ENCODE peak calls at places on chromosomes 16 and 17, in four cellular contexts. One of them, this sample, is unnamed.

GRCh38 chr16:75695708-75696107 is 5.6 kb downstream of the DUXB start:
- DNase-seq in substantia nigra: no peak
- DNase-seq in HEK293T: peak; percentile 15
- DNase-seq in T1000: no peak
- DNase-seq in this sample: peak; percentile 58

GRCh38 chr17:1915889-1916288 is 86.1 kb downstream of the RPA1 start:
- DNase-seq in substantia nigra: no peak
- DNase-seq in HEK293T: no peak
- DNase-seq in T1000: no peak
- DNase-seq in this sample: no peak

GRCh38 chr17:79985951-79986391 is 49.7 kb downstream of the TBC1D16 start:
- DNase-seq in substantia nigra: no peak
- DNase-seq in HEK293T: no peak
- DNase-seq in T1000: no peak
- DNase-seq in this sample: no peak

GRCh38 chr17:31517524-31517923 is 126.0 kb downstream of the RAB11FIP4 start:
- DNase-seq in substantia nigra: no peak
- DNase-seq in HEK293T: no peak
- DNase-seq in T1000: no peak
- DNase-seq in this sample: peak; percentile 49

GRCh38 chr17:882827-883585 is 96.6 kb downstream of the NXN start:
- DNase-seq in substantia nigra: no peak
- DNase-seq in HEK293T: no peak
- DNase-seq in T1000: no peak
- DNase-seq in this sample: no peak

GRCh38 chr17:35368086-35368824 is 5.2 kb downstream of the SLFN11 start:
- DNase-seq in substantia nigra: no peak
- DNase-seq in HEK293T: no peak
- DNase-seq in T1000: no peak
- DNase-seq in this sample: no peak

GRCh38 chr17:82985973-82986372 is 93.4 kb upstream of the METRNL start:
- DNase-seq in substantia nigra: no peak
- DNase-seq in HEK293T: no peak
- DNase-seq in T1000: no peak
- DNase-seq in this sample: no peak

GRCh38 chr16:69190598-69190997 is 3.6 kb downstream of the SNTB2 start:
- DNase-seq in substantia nigra: no peak
- DNase-seq in HEK293T: no peak
- DNase-seq in T1000: no peak
- DNase-seq in this sample: no peak

GRCh38 chr16:70573451-70574121 is 50.0 kb downstream of the SF3B3 start:
- DNase-seq in substantia nigra: no peak
- DNase-seq in HEK293T: no peak
- DNase-seq in T1000: no peak
- DNase-seq in this sample: no peak

GRCh38 chr17:40153603-40154238 is 13.4 kb downstream of the CASC3 start:
- DNase-seq in substantia nigra: no peak
- DNase-seq in HEK293T: no peak
- DNase-seq in T1000: no peak
- DNase-seq in this sample: no peak

GRCh38 chr17:50181601-50182345 is 16.0 kb downstream of the SGCA start:
- DNase-seq in substantia nigra: no peak
- DNase-seq in HEK293T: no peak
- DNase-seq in T1000: no peak
- DNase-seq in this sample: no peak

GRCh38 chr16:81350306-81350615 is 35.5 kb downstream of the GAN start:
- DNase-seq in substantia nigra: no peak
- DNase-seq in HEK293T: no peak
- DNase-seq in T1000: no peak
- DNase-seq in this sample: no peak

GRCh38 chr17:8726951-8727555 is 17.6 kb downstream of the CCDC42 start:
- DNase-seq in substantia nigra: no peak
- DNase-seq in HEK293T: no peak
- DNase-seq in T1000: no peak
- DNase-seq in this sample: no peak

GRCh38 chr16:53789159-53789558 is 85.2 kb downstream of the FTO start:
- DNase-seq in substantia nigra: no peak
- DNase-seq in HEK293T: no peak
- DNase-seq in T1000: no peak
- DNase-seq in this sample: no peak

GRCh38 chr16:87163637-87164036 is 153.6 kb downstream of the C16orf95 start:
- DNase-seq in substantia nigra: no peak
- DNase-seq in HEK293T: no peak
- DNase-seq in T1000: no peak
- DNase-seq in this sample: peak; percentile 19

GRCh38 chr17:81924557-81925532 is 2.7 kb downstream of the MAFG start:
- DNase-seq in substantia nigra: no peak
- DNase-seq in HEK293T: no peak
- DNase-seq in T1000: no peak
- DNase-seq in this sample: no peak

GRCh38 chr17:43330876-43331639 is 67.7 kb upstream of the ARL4D start:
- DNase-seq in substantia nigra: no peak
- DNase-seq in HEK293T: no peak
- DNase-seq in T1000: no peak
- DNase-seq in this sample: no peak

GRCh38 chr16:693766-694165 is 3.6 kb upstream of the WDR24 start:
- DNase-seq in substantia nigra: no peak
- DNase-seq in HEK293T: no peak
- DNase-seq in T1000: no peak
- DNase-seq in this sample: peak; percentile 40

GRCh38 chr17:37025847-37026533 is 77.2 kb downstream of the AATF start:
- DNase-seq in substantia nigra: no peak
- DNase-seq in HEK293T: no peak
- DNase-seq in T1000: no peak
- DNase-seq in this sample: no peak

This sample was measured in K562.